ENCODE peak calls at places on chromosome 4, in five cellular contexts. Y is OCI-LY7, D is sigmoid colon, P is NCI-H1694 treated with DMSO at 0.1 percent for 48 hours, V is astrocyte of the spinal cord. Z is an unnamed sample.

GRCh38 chr4:91064157-91064853 is 937.1 kb downstream of the CCSER1 start:
- DNase-seq in Y (no peak), D (no peak), P (peak), V (peak), Z (no peak)

GRCh38 chr4:24312261-24312913 is 272.0 kb downstream of the DHX15 start:
- DNase-seq in Y (no peak), D (no peak), P (no peak), V (no peak), Z (no peak)

GRCh38 chr4:186596850-186597390 is 41.6 kb upstream of the MTNR1A start:
- DNase-seq in Y (no peak), D (no peak), P (no peak), V (no peak), Z (no peak)

GRCh38 chr4:98586634-98587354 is 71.6 kb downstream of the TSPAN5 start:
- DNase-seq in Y (no peak), D (no peak), P (no peak), V (no peak), Z (no peak)

GRCh38 chr4:86013623-86014022 is 346.2 kb downstream of the MAPK10 start:
- DNase-seq in Y (no peak), D (no peak), P (no peak), V (peak), Z (no peak)

GRCh38 chr4:70402762-70403161 is 5.0 kb downstream of the OPRPN start:
- DNase-seq in Y (no peak), D (no peak), P (no peak), V (no peak), Z (no peak)

GRCh38 chr4:121071640-121072037 is 696 bp downstream of the NDNF start:
- DNase-seq in Y (no peak), D (no peak), P (no peak), V (no peak), Z (no peak)

GRCh38 chr4:174873931-174874330 is 44.2 kb upstream of the ADAM29 start:
- DNase-seq in Y (peak), D (no peak), P (no peak), V (peak), Z (peak)

GRCh38 chr4:3290476-3290875 is 2.3 kb upstream of the RGS12 start:
- DNase-seq in Y (no peak), D (no peak), P (no peak), V (no peak), Z (no peak)

GRCh38 chr4:68240618-68241017 is 4.9 kb downstream of the TMPRSS11B start:
- DNase-seq in Y (no peak), D (no peak), P (no peak), V (no peak), Z (no peak)

GRCh38 chr4:83207497-83208105 is 77.0 kb downstream of the COQ2 start:
- DNase-seq in Y (no peak), D (no peak), P (no peak), V (peak), Z (no peak)

GRCh38 chr4:85986266-85986665 is 373.6 kb downstream of the MAPK10 start:
- DNase-seq in Y (no peak), D (no peak), P (no peak), V (no peak), Z (no peak)

GRCh38 chr4:6885953-6886557 is 23.6 kb upstream of the TBC1D14 start:
- DNase-seq in Y (peak), D (peak), P (peak), V (peak), Z (peak)

GRCh38 chr4:130257271-130257670 is 1161.3 kb downstream of the C4orf33 start:
- DNase-seq in Y (no peak), D (no peak), P (no peak), V (peak), Z (no peak)

GRCh38 chr4:124753941-124754581 is 41.5 kb upstream of the ANKRD50 start:
- DNase-seq in Y (no peak), D (no peak), P (no peak), V (no peak), Z (no peak)

GRCh38 chr4:142278171-142278570 is 567.9 kb downstream of the INPP4B start:
- DNase-seq in Y (no peak), D (no peak), P (no peak), V (peak), Z (no peak)

GRCh38 chr4:7845493-7846124 is 94.1 kb downstream of the AFAP1 start:
- DNase-seq in Y (no peak), D (peak), P (no peak), V (peak), Z (peak)

GRCh38 chr4:56313132-56313531 is 74.2 kb downstream of the AASDH start:
- DNase-seq in Y (no peak), D (no peak), P (no peak), V (no peak), Z (no peak)

GRCh38 chr4:75849459-75849858 is 52.8 kb downstream of the PPEF2 start:
- DNase-seq in Y (no peak), D (no peak), P (no peak), V (no peak), Z (no peak)

GRCh38 chr4:123922847-123923246 is 526.3 kb downstream of the SPRY1 start:
- DNase-seq in Y (no peak), D (no peak), P (no peak), V (no peak), Z (no peak)

GRCh38 chr4:46931981-46932380 is 22.9 kb upstream of the COX7B2 start:
- DNase-seq in Y (peak), D (no peak), P (peak), V (peak), Z (peak)

GRCh38 chr4:116829187-116829586 is 256.2 kb downstream of the TRAM1L1 start:
- DNase-seq in Y (no peak), D (no peak), P (no peak), V (no peak), Z (no peak)

GRCh38 chr4:41280010-41280409 is 23.3 kb downstream of the UCHL1 start:
- DNase-seq in Y (no peak), D (no peak), P (no peak), V (no peak), Z (no peak)

GRCh38 chr4:31949045-31949444 is 1228.9 kb downstream of the PCDH7 start:
- DNase-seq in Y (no peak), D (no peak), P (no peak), V (peak), Z (no peak)

GRCh38 chr4:74311696-74312313 is 3.5 kb downstream of the EPGN start:
- DNase-seq in Y (peak), D (no peak), P (peak), V (peak), Z (peak)

GRCh38 chr4:92264163-92264562 is 39.6 kb upstream of the GRID2 start:
- DNase-seq in Y (no peak), D (no peak), P (no peak), V (no peak), Z (no peak)

GRCh38 chr4:83890231-83890630 is 354.3 kb downstream of the GPAT3 start:
- DNase-seq in Y (no peak), D (no peak), P (no peak), V (peak), Z (no peak)

Z was measured in NAMALWA.